ENCODE peak calls at places on chromosomes 7 and 10, in five cellular contexts. Q is germinal center, P is AG08395, Z is HFFc6, V is T follicular helper cell. U is an unnamed sample.

GRCh38 chr10:125076891-125077643 is 83.3 kb downstream of the CTBP2 start:
- DNase-seq in Q (no peak), P (no peak), Z (no peak), V (no peak), U (no peak)

GRCh38 chr10:132670546-132670945 is 115.4 kb downstream of the NKX6-2 start:
- DNase-seq in Q (no peak), P (no peak), Z (no peak), V (no peak), U (no peak)

GRCh38 chr10:73096041-73096451 is 620 bp downstream of the P4HA1 start:
- DNase-seq in Q (peak), P (peak), Z (peak), V (peak), U (peak)

GRCh38 chr10:99375444-99375843 is 46.3 kb downstream of the CNNM1 start:
- DNase-seq in Q (no peak), P (no peak), Z (no peak), V (no peak), U (no peak)

GRCh38 chr7:16652888-16653287 is 6.9 kb downstream of the BZW2 start:
- DNase-seq in Q (no peak), P (no peak), Z (no peak), V (no peak), U (no peak)

GRCh38 chr10:25753776-25754175 is 180.3 kb upstream of the MYO3A start:
- DNase-seq in Q (no peak), P (no peak), Z (no peak), V (no peak), U (no peak)

GRCh38 chr7:116953727-116954442 is 584 bp downstream of the ST7 start:
- DNase-seq in Q (peak), P (peak), Z (peak), V (no peak), U (peak)

GRCh38 chr10:15901889-15902288 is 41.6 kb upstream of the MINDY3 start:
- DNase-seq in Q (no peak), P (no peak), Z (no peak), V (no peak), U (no peak)

GRCh38 chr7:135704698-135705097 is 23.3 kb downstream of the SLC13A4 start:
- DNase-seq in Q (no peak), P (no peak), Z (no peak), V (no peak), U (no peak)

GRCh38 chr10:79311581-79312407 is 35.5 kb upstream of the PPIF start:
- DNase-seq in Q (no peak), P (no peak), Z (no peak), V (no peak), U (no peak)

GRCh38 chr7:2242541-2243482 is 786 bp downstream of the NUDT1 start:
- DNase-seq in Q (peak), P (no peak), Z (peak), V (no peak), U (no peak)

GRCh38 chr7:20561466-20561865 is 54.0 kb upstream of the ABCB5 start:
- DNase-seq in Q (no peak), P (no peak), Z (no peak), V (no peak), U (no peak)

GRCh38 chr10:86160890-86161585 is 205.6 kb downstream of the GRID1 start:
- DNase-seq in Q (no peak), P (no peak), Z (no peak), V (no peak), U (no peak)

GRCh38 chr7:106883627-106884026 is 18.5 kb downstream of the PIK3CG start:
- DNase-seq in Q (peak), P (no peak), Z (no peak), V (no peak), U (no peak)

GRCh38 chr10:93066544-93066913 is 5.9 kb downstream of the CYP26C1 start:
- DNase-seq in Q (no peak), P (no peak), Z (no peak), V (no peak), U (no peak)

GRCh38 chr10:96613565-96613964 is 26.8 kb upstream of the TM9SF3 start:
- DNase-seq in Q (no peak), P (peak), Z (peak), V (no peak), U (no peak)

GRCh38 chr7:142355328-142355727 is 97.5 kb upstream of the PRSS58 start:
- DNase-seq in Q (no peak), P (peak), Z (peak), V (no peak), U (no peak)

GRCh38 chr10:6958254-6958653 is 378.2 kb upstream of the PRKCQ start:
- DNase-seq in Q (no peak), P (no peak), Z (no peak), V (no peak), U (no peak)